ENCODE peak calls at places on chromosomes 4 and X, in seven cellular contexts. D is suprapubic skin; Q is naive thymus-derived CD4-positive, alpha-beta T cell; L is body of pancreas; V is endodermal cell; K is A549; A is pancreas. G is an unnamed sample. For H3K9me3 and H3K4me1, the result is how much of the 10 kb centered on the place peaks cover.

GRCh38 chrX:106168107-106168506 is at the start of gene PWWP3B:
- DNase-seq in A (peak), V (peak), Q (no peak), K (no peak), D (no peak), L (peak), G (no peak)

GRCh38 chr4:174071591-174071990 is 211.9 kb downstream of the FBXO8 start:
- DNase-seq in V (no peak), A (no peak), L (no peak), K (no peak), D (no peak), Q (no peak), G (no peak)

GRCh38 chr4:32499176-32499575 is 1779.0 kb downstream of the PCDH7 start:
- DNase-seq in V (no peak), Q (no peak), K (no peak), D (no peak), L (no peak), A (no peak), G (no peak)

GRCh38 chr4:55675196-55675793 is 39.2 kb upstream of the NMU start:
- DNase-seq in Q (no peak), K (no peak), A (no peak), V (peak), D (no peak), L (no peak), G (no peak)

GRCh38 chrX:42524374-42524773 is 253.6 kb downstream of the PPP1R2C start:
- DNase-seq in K (no peak), V (no peak), D (no peak), A (no peak), L (no peak), Q (no peak), G (no peak)

GRCh38 chr4:39931441-39931901 is 46.2 kb downstream of the PDS5A start:
- DNase-seq in L (no peak), A (no peak), Q (no peak), V (no peak), K (no peak), D (no peak), G (no peak)

GRCh38 chr4:11904117-11904535 is 475.4 kb upstream of the HS3ST1 start:
- DNase-seq in V (no peak), D (no peak), L (peak), A (no peak), Q (no peak), K (no peak), G (no peak)

GRCh38 chrX:129876734-129877395 is 29.1 kb upstream of the UTP14A start:
- DNase-seq in A (no peak), K (peak), V (peak), L (no peak), Q (no peak), D (no peak), G (no peak)

GRCh38 chr4:102586002-102586643 is 85.0 kb downstream of the NFKB1 start:
- DNase-seq in V (no peak), L (no peak), Q (no peak), A (no peak), K (no peak), D (no peak), G (no peak)

GRCh38 chr4:170887396-170887795 is 797.6 kb upstream of the AADAT start:
- DNase-seq in A (no peak), K (no peak), V (no peak), Q (no peak), L (no peak), D (no peak), G (no peak)

GRCh38 chrX:147962476-147962875 is 18.7 kb upstream of the FMR1NB start:
- DNase-seq in Q (no peak), D (no peak), V (no peak), K (no peak), L (no peak), A (no peak), G (no peak)

GRCh38 chrX:40096395-40097091 is 1.2 kb downstream of the BCOR start:
- DNase-seq in A (peak), L (peak), D (no peak), K (peak), V (peak), Q (peak), G (peak)

GRCh38 chrX:40098264-40099045 is 697 bp upstream of the BCOR start:
- DNase-seq in K (peak), Q (peak), L (peak), V (peak), A (peak), D (no peak), G (peak)

GRCh38 chrX:40099046-40099968 is 1.5 kb upstream of the BCOR start:
- DNase-seq in L (peak), D (no peak), Q (peak), K (peak), V (peak), A (peak), G (peak)

GRCh38 chrX:40097101-40097491 is 662 bp downstream of the BCOR start:
- DNase-seq in A (peak), L (no peak), D (no peak), V (no peak), Q (peak), K (peak), G (no peak)

DNA sequence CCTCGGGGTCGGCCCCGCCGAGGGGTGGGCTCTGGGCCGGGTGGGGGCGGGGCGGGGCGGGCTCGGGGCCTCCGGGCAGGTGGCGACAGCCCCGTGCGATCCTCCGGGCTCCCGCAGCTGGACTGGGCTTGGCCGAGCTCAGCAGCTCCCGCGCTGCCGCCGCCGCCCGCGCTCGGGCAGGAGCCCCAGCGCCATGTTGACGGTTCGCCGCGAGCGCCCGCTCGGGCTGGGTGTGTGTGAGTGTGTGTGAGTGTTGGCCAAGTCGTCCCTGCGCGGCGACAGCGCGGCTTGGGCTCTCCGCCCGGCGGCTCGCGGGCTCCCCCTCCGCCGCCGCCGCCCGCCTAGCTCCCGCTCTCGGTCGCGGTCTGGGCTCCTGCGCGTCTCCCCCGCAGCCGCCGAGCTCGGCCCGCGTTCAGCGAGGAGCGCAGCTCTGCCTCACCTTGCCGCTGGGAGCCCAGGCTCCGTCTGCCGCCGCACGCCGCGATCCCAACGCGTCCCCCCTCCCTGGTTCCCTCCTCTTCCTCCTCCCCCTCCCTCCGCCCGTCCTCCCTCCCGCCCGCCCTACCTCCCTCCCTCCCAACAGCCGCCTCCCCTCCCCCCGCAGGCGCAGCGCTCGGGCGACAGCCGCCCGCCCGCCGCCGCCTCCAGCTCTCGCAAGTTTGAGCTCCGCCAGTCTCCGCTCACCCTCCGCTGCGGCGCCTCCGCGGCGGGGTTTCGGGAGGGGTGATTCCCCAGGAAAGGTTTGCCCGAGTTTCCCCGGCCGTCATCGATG is at the start of gene BCOR:
- DNase-seq in A (peak), V (peak), L (peak), D (no peak), K (peak), Q (peak), G (peak)
- H3K9me3 ChIP-seq in A (under half), V (under half), L (under half), D (under half), K (under half), Q (under half), G (under half)

GRCh38 chrX:2694868-2695267 is 3.8 kb downstream of the CD99 start:
- DNase-seq in D (no peak), V (no peak), Q (no peak), L (no peak), A (no peak), K (no peak), G (no peak)
- H3K4me3 ChIP-seq in D (peak), V (no peak), Q (peak), L (no peak), A (no peak), K (no peak), G (peak)

DNA sequence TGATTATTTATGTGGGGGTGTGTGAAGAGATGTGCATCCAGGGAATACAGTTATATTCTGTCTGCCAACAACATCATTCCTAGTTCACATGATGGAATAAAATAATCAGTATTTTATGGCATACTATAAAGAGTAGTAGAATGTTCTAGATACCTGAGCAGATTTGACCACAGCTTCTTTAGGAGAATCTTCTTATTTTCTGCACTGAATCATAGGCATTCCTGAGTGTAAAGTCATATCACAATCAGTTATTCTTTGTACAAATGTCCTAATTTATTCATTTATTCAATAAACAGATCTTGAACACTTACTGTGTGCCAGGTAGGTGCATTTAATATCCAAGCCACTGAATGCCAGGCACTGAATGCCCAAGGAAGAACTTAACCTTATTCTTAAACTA is 124.0 kb downstream of the UCHL1 start:
- DNase-seq in V (no peak), A (no peak), L (no peak), D (no peak), K (no peak), Q (no peak), G (no peak)
- H3K4me1 ChIP-seq in V (under half), A (under half), L (under half), D (under half), K (under half), Q (under half), G (under half)

GRCh38 chr4:109574443-109574850 is 14.4 kb downstream of the MCUB start:
- DNase-seq in K (peak), V (no peak), L (no peak), Q (peak), D (no peak), A (no peak), G (peak)

GRCh38 chr4:109572154-109572553 is 12.1 kb downstream of the MCUB start:
- DNase-seq in D (no peak), K (no peak), V (no peak), Q (no peak), L (no peak), A (no peak), G (no peak)

GRCh38 chr4:109571494-109571893 is 11.4 kb downstream of the MCUB start:
- DNase-seq in D (no peak), Q (no peak), V (no peak), K (no peak), L (no peak), A (no peak), G (no peak)

GRCh38 chr4:109576462-109576861 is 16.4 kb downstream of the MCUB start:
- DNase-seq in D (no peak), A (no peak), Q (no peak), V (no peak), L (no peak), K (no peak), G (no peak)

DNA sequence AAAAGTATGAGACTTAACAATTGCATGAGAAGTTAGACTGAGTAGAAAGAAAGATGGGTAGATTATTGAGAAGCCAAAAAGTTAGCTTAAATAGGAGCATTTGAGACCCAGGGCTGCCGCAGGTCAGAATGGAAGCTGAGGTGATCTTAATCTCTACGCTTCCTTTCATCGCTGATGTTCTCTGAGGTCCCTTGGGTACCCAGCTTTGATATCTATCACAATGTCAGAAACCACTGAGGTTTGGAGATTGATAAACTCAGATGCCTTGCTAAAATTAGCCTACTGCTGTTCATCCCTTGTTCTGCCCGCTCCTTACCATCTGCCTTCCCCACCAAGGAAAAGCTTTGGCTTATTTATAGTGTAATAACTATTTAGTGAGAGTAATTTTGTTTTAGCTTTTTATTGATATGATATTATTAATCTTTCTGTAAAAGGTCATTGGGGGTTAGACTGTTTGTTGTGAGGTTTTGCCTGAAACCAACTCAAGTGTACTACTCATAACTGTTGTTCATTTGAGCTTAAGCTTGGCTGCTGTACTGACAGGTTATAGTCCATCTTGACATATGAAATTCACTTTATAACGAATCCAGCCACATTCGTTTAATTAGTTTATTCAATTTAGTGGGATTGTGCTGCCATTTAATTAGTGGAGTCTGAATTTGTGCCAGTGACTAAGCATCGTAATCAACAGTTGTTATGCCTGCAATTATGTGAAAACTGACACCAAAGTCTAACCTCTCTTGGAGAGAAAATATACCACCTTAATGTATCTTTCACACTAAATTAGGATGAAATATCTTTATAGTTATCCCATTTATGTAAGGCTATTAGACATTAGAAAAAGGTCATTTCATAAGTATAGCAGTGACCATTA is 15.1 kb downstream of the MCUB start:
- DNase-seq in V (no peak), L (no peak), D (no peak), K (no peak), A (no peak), Q (no peak), G (peak)
- H3K9me3 ChIP-seq in V (under half), L (under half), D (under half), K (under half), A (under half), Q (under half), G (under half)

GRCh38 chr4:24701683-24702082 is 93.7 kb upstream of the SOD3 start:
- DNase-seq in D (no peak), A (no peak), K (no peak), Q (no peak), L (no peak), V (no peak), G (no peak)

GRCh38 chr4:24703298-24703697 is 92.1 kb upstream of the SOD3 start:
- DNase-seq in K (no peak), D (no peak), Q (no peak), A (no peak), V (no peak), L (no peak), G (no peak)

GRCh38 chr4:24702266-24702665 is 93.1 kb upstream of the SOD3 start:
- DNase-seq in D (no peak), A (no peak), K (no peak), Q (no peak), L (no peak), V (no peak), G (no peak)

GRCh38 chr4:24705016-24705753 is 90.2 kb upstream of the SOD3 start:
- DNase-seq in D (no peak), A (no peak), L (no peak), K (no peak), V (no peak), Q (no peak), G (no peak)

DNA sequence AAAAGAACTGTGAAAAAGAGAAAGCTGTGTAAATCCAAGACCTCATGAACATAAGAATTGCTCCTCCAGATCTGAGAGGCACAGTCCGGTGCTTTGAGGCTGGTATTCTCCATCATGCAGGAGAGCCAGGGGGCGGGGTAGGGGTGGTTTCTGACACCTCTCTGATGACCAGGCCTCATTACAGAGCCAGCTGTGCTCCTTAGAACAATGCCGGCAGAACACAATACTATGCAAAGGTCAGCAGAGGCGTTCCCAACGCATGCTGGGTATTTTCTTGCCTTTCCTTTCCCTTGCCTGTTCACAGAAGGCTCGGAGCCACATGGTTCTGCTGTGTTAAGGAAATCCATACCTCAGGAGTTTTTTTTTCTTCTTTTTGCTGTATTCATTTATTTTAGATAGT is 91.2 kb upstream of the SOD3 start:
- DNase-seq in Q (no peak), A (no peak), K (no peak), V (peak), D (no peak), L (no peak), G (no peak)
- H3K4me3 ChIP-seq in Q (no peak), A (no peak), K (no peak), V (no peak), D (no peak), L (no peak), G (no peak)

DNA sequence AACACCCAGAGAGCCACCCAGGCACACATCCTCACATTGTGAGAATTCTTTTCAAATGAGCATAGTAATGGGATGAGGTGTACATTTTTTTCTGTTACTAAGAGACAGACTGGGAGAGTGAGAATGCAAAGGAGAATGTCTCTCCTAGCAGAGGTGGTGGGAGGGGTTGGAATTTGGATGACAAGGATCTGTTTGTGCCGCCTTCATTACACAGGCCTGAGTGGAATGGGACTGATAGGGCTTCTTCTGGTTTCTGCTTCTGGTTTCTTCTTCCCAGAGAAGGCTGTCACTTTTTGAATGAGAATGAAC is 55.3 kb downstream of the C4orf51 start:
- DNase-seq in V (no peak), D (no peak), L (peak), Q (no peak), K (peak), A (no peak), G (no peak)
- H3K4me1 ChIP-seq in V (under half), D (half or more), L (half or more), Q (under half), K (half or more), A (under half), G (under half)

GRCh38 chrX:144916785-144917184 is 330.5 kb upstream of the SPANXN1 start:
- DNase-seq in L (no peak), A (no peak), V (no peak), K (no peak), Q (no peak), D (no peak), G (no peak)

GRCh38 chrX:144918936-144919335 is 328.4 kb upstream of the SPANXN1 start:
- DNase-seq in L (no peak), A (no peak), V (no peak), D (no peak), Q (no peak), K (no peak), G (no peak)
- H3K9me3 ChIP-seq in L (under half), A (under half), V (half or more), D (under half), Q (under half), K (under half), G (under half)

DNA sequence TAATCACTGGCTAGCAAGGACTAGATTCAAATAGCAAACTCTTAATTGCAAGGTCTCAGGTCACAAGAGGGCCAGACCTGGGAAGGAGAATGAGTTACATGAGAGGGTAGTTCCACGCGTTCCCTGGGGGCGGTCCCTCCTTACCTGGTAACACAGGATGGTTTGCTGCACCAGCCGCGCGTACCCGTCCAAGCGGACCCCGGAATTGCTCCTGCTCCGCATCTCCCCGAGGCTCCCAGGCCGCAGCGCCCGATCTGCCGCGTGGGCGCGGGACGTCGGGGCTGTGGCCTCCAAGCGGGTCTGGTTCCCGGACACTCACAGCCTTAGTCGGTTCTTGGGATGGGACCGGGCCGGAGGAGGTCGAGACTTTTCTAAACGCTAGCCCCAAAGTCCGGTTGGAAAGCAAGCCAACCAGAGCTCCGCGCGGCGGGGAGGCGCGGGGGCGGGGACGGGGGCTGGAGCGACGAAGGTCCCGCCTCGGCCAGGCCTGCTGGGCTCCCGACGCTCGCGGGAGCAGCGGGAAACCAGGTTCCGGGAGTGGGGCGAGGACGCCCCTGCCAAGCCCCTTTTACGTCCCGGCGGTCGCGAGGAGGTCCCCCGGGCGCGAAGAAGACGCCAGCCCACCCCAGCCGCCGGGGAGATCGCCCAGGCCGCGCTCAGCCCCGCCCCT is at the start of gene PHKA2:
- DNase-seq in K (peak), L (peak), V (peak), D (peak), Q (no peak), A (peak), G (peak)
- H3K4me3 ChIP-seq in K (peak), L (peak), V (peak), D (peak), Q (peak), A (peak), G (peak)

GRCh38 chr4:140116442-140117104 is 37.4 kb downstream of the MAML3 start:
- DNase-seq in Q (no peak), K (no peak), D (no peak), L (no peak), V (no peak), A (no peak), G (no peak)
- H3K4me1 ChIP-seq in Q (under half), K (under half), D (under half), L (under half), V (under half), A (under half), G (under half)

G was measured in CD4-positive, alpha-beta memory T cell.